ENCODE peak calls at places on chromosome 15, in six cellular contexts. K is LoVo, U is WERI-Rb-1, Z is coronary artery, A is mesothelial cell of epicardium, H is substantia nigra. O is an unnamed sample.

GRCh38 chr15:73518876-73519594 is 76.1 kb downstream of the REC114 start:
- DNase-seq in K (no peak), U (no peak), Z (no peak), A (no peak), H (no peak), O (peak)

GRCh38 chr15:80788536-80788935 is 9.4 kb downstream of the CEMIP start:
- DNase-seq in K (no peak), U (no peak), Z (no peak), A (no peak), H (no peak), O (no peak)

GRCh38 chr15:60496853-60497252 is 17.9 kb upstream of the ICE2 start:
- DNase-seq in K (no peak), U (no peak), Z (no peak), A (no peak), H (no peak), O (no peak)

GRCh38 chr15:63858881-63859280 is 25.1 kb upstream of the HERC1 start:
- DNase-seq in K (no peak), U (no peak), Z (no peak), A (no peak), H (no peak), O (no peak)

GRCh38 chr15:49468440-49468839 is 45.4 kb downstream of the FGF7 start:
- DNase-seq in K (no peak), U (no peak), Z (no peak), A (no peak), H (no peak), O (no peak)

GRCh38 chr15:101543926-101544490 is 54.5 kb upstream of the PCSK6 start:
- DNase-seq in K (no peak), U (no peak), Z (no peak), A (no peak), H (no peak), O (no peak)

GRCh38 chr15:49415638-49416037 is 7.4 kb upstream of the FGF7 start:
- DNase-seq in K (peak), U (no peak), Z (no peak), A (no peak), H (no peak), O (no peak)

GRCh38 chr15:77869021-77869895 is 208.3 kb downstream of the TBC1D2B start:
- DNase-seq in K (peak), U (no peak), Z (no peak), A (no peak), H (no peak), O (no peak)

GRCh38 chr15:42010434-42010833 is 10.4 kb downstream of the PLA2G4E start:
- DNase-seq in K (peak), U (no peak), Z (no peak), A (no peak), H (no peak), O (no peak)

GRCh38 chr15:92683511-92683834 is 27.9 kb upstream of the FAM174B start:
- DNase-seq in K (peak), U (peak), Z (no peak), A (peak), H (peak), O (peak)

GRCh38 chr15:31587583-31587982 is 260.9 kb downstream of the KLF13 start:
- DNase-seq in K (no peak), U (no peak), Z (no peak), A (no peak), H (no peak), O (no peak)

GRCh38 chr15:52255008-52255407 is 40.6 kb downstream of the MYO5C start:
- DNase-seq in K (no peak), U (no peak), Z (no peak), A (no peak), H (no peak), O (no peak)

GRCh38 chr15:78605201-78605600 is 15.6 kb downstream of the CHRNA3 start:
- DNase-seq in K (no peak), U (no peak), Z (no peak), A (no peak), H (no peak), O (no peak)

GRCh38 chr15:90291679-90292356 is 26.3 kb downstream of the NGRN start:
- DNase-seq in K (peak), U (peak), Z (no peak), A (no peak), H (no peak), O (peak)

GRCh38 chr15:98981851-98982722 is 25.5 kb downstream of the PGPEP1L start:
- DNase-seq in K (no peak), U (no peak), Z (no peak), A (no peak), H (no peak), O (no peak)

GRCh38 chr15:89125038-89125826 is 37.0 kb downstream of the ABHD2 start:
- DNase-seq in K (no peak), U (no peak), Z (no peak), A (no peak), H (no peak), O (no peak)

GRCh38 chr15:67838789-67839332 is 984 bp downstream of the RNU6-1 start:
- DNase-seq in K (peak), U (peak), Z (peak), A (peak), H (peak), O (peak)

GRCh38 chr15:91099616-91100560 is at the start of gene SV2B:
- DNase-seq in K (no peak), U (peak), Z (no peak), A (peak), H (no peak), O (peak)

GRCh38 chr15:76839173-76839572 is 66.0 kb downstream of the SCAPER start:
- DNase-seq in K (no peak), U (no peak), Z (no peak), A (no peak), H (no peak), O (no peak)

GRCh38 chr15:101156509-101157159 is 95.2 kb downstream of the CHSY1 start:
- DNase-seq in K (no peak), U (no peak), Z (no peak), A (no peak), H (no peak), O (peak)

GRCh38 chr15:43225201-43225949 is 4.6 kb upstream of the EPB42 start:
- DNase-seq in K (peak), U (peak), Z (no peak), A (no peak), H (peak), O (peak)

GRCh38 chr15:39896101-39896500 is 24.0 kb downstream of the GPR176 start:
- DNase-seq in K (no peak), U (no peak), Z (no peak), A (no peak), H (no peak), O (no peak)

GRCh38 chr15:40754883-40755815 is at the start of gene RMDN3:
- DNase-seq in K (peak), U (peak), Z (peak), A (peak), H (peak), O (peak)

GRCh38 chr15:74627766-74628165 is 12.1 kb downstream of the CLK3 start:
- DNase-seq in K (no peak), U (no peak), Z (no peak), A (no peak), H (no peak), O (no peak)

GRCh38 chr15:80946576-80946975 is 43.0 kb downstream of the MESD start:
- DNase-seq in K (no peak), U (no peak), Z (peak), A (no peak), H (no peak), O (no peak)

GRCh38 chr15:101709466-101709865 is 14.8 kb downstream of the TARS3 start:
- DNase-seq in K (no peak), U (no peak), Z (no peak), A (no peak), H (no peak), O (no peak)

GRCh38 chr15:64697911-64698369 is 77.4 kb downstream of the RBPMS2 start:
- DNase-seq in K (no peak), U (no peak), Z (no peak), A (no peak), H (no peak), O (no peak)

GRCh38 chr15:52441846-52442245 is 86.8 kb downstream of the MYO5A start:
- DNase-seq in K (no peak), U (no peak), Z (no peak), A (no peak), H (no peak), O (no peak)

GRCh38 chr15:97961067-97961954 is 808 bp downstream of the ARRDC4 start:
- DNase-seq in K (no peak), U (no peak), Z (peak), A (peak), H (peak), O (peak)

GRCh38 chr15:88258021-88258641 is 1.6 kb upstream of the NTRK3 start:
- DNase-seq in K (no peak), U (peak), Z (peak), A (no peak), H (peak), O (peak)

GRCh38 chr15:88894819-88895767 is at the start of gene HAPLN3:
- DNase-seq in K (peak), U (peak), Z (no peak), A (no peak), H (no peak), O (peak)

GRCh38 chr15:57505949-57506391 is 85.7 kb upstream of the MYZAP start:
- DNase-seq in K (no peak), U (no peak), Z (peak), A (no peak), H (no peak), O (peak)

GRCh38 chr15:68589783-68590710 is 11.3 kb downstream of the CORO2B start:
- DNase-seq in K (no peak), U (no peak), Z (no peak), A (no peak), H (peak), O (peak)

GRCh38 chr15:57635300-57635944 is 43.7 kb downstream of the MYZAP start:
- DNase-seq in K (no peak), U (no peak), Z (no peak), A (no peak), H (no peak), O (no peak)

O was measured in NCI-H82.